ENCODE peak calls at places on chromosome 12, in five cellular contexts. One of them, this sample, is unnamed. For H3K9me3, the result is how much of the 10 kb centered on the place peaks cover.

GRCh38 chr12:52440821-52441319 is 6.7 kb upstream of the KRT75 start:
- DNase-seq in psoas muscle: no peak
- DNase-seq in heart left ventricle: no peak
- DNase-seq in upper lobe of right lung: no peak
- DNase-seq in neural progenitor cell: no peak
- DNase-seq in this sample: no peak

GRCh38 chr12:122836027-122836921 is 1.0 kb downstream of the HIP1R start:
- DNase-seq in psoas muscle: no peak
- DNase-seq in heart left ventricle: no peak
- DNase-seq in upper lobe of right lung: no peak
- DNase-seq in neural progenitor cell: peak
- DNase-seq in this sample: no peak

GRCh38 chr12:48969847-48970701 is 1.5 kb downstream of the WNT10B start:
- DNase-seq in psoas muscle: no peak
- DNase-seq in heart left ventricle: peak
- DNase-seq in upper lobe of right lung: no peak
- DNase-seq in neural progenitor cell: peak
- DNase-seq in this sample: peak

GRCh38 chr12:47015381-47015780 is 64.0 kb upstream of the PCED1B start:
- DNase-seq in psoas muscle: no peak
- DNase-seq in heart left ventricle: no peak
- DNase-seq in upper lobe of right lung: no peak
- DNase-seq in neural progenitor cell: no peak
- DNase-seq in this sample: no peak

GRCh38 chr12:66195242-66195641 is 6.2 kb downstream of the IRAK3 start:
- DNase-seq in psoas muscle: no peak
- DNase-seq in heart left ventricle: no peak
- DNase-seq in upper lobe of right lung: no peak
- DNase-seq in neural progenitor cell: no peak
- DNase-seq in this sample: no peak

GRCh38 chr12:69555461-69555860 is 29.8 kb upstream of the CCT2 start:
- DNase-seq in psoas muscle: no peak
- DNase-seq in heart left ventricle: no peak
- DNase-seq in upper lobe of right lung: no peak
- DNase-seq in neural progenitor cell: no peak
- DNase-seq in this sample: no peak

GRCh38 chr12:89661706-89662330 is 46.8 kb downstream of the ATP2B1 start:
- DNase-seq in psoas muscle: no peak
- DNase-seq in heart left ventricle: no peak
- DNase-seq in upper lobe of right lung: no peak
- DNase-seq in neural progenitor cell: no peak
- DNase-seq in this sample: no peak

GRCh38 chr12:83016226-83016835 is 329.6 kb downstream of the TMTC2 start:
- DNase-seq in psoas muscle: no peak
- DNase-seq in heart left ventricle: no peak
- DNase-seq in upper lobe of right lung: no peak
- DNase-seq in neural progenitor cell: no peak
- DNase-seq in this sample: no peak

GRCh38 chr12:64082866-64083268 is 139.2 kb downstream of the KICS2 start:
- DNase-seq in psoas muscle: no peak
- DNase-seq in heart left ventricle: peak
- DNase-seq in upper lobe of right lung: no peak
- DNase-seq in neural progenitor cell: no peak
- DNase-seq in this sample: no peak

GRCh38 chr12:64077922-64078321 is 144.2 kb downstream of the KICS2 start:
- DNase-seq in psoas muscle: no peak
- DNase-seq in heart left ventricle: no peak
- DNase-seq in upper lobe of right lung: no peak
- DNase-seq in neural progenitor cell: no peak
- DNase-seq in this sample: no peak

GRCh38 chr12:64083285-64084210 is 138.5 kb downstream of the KICS2 start:
- DNase-seq in psoas muscle: peak
- DNase-seq in heart left ventricle: peak
- DNase-seq in upper lobe of right lung: no peak
- DNase-seq in neural progenitor cell: no peak
- DNase-seq in this sample: peak

GRCh38 chr12:64080319-64081008 is 141.6 kb downstream of the KICS2 start:
- DNase-seq in psoas muscle: no peak
- DNase-seq in heart left ventricle: no peak
- DNase-seq in upper lobe of right lung: no peak
- DNase-seq in neural progenitor cell: no peak
- DNase-seq in this sample: no peak

GRCh38 chr12:64081020-64081419 is 141.1 kb downstream of the KICS2 start:
- DNase-seq in psoas muscle: no peak
- DNase-seq in heart left ventricle: no peak
- DNase-seq in upper lobe of right lung: no peak
- DNase-seq in neural progenitor cell: no peak
- DNase-seq in this sample: no peak
- H3K27ac ChIP-seq in psoas muscle: no peak
- H3K27ac ChIP-seq in heart left ventricle: peak
- H3K27ac ChIP-seq in upper lobe of right lung: peak
- H3K27ac ChIP-seq in neural progenitor cell: no peak
- H3K27ac ChIP-seq in this sample: no peak

GRCh38 chr12:25377475-25378179 is 126.9 kb upstream of the KRAS start:
- DNase-seq in psoas muscle: no peak
- DNase-seq in heart left ventricle: no peak
- DNase-seq in upper lobe of right lung: no peak
- DNase-seq in neural progenitor cell: no peak
- DNase-seq in this sample: no peak
- H3K4me3 ChIP-seq in psoas muscle: no peak
- H3K4me3 ChIP-seq in heart left ventricle: no peak
- H3K4me3 ChIP-seq in upper lobe of right lung: no peak
- H3K4me3 ChIP-seq in neural progenitor cell: no peak
- H3K4me3 ChIP-seq in this sample: no peak

GRCh38 chr12:133046698-133047097 is 9.4 kb downstream of the ZNF84 start:
- DNase-seq in psoas muscle: no peak
- DNase-seq in heart left ventricle: no peak
- DNase-seq in upper lobe of right lung: no peak
- DNase-seq in neural progenitor cell: no peak
- DNase-seq in this sample: no peak
- H3K9me3 ChIP-seq in psoas muscle: half or more
- H3K9me3 ChIP-seq in heart left ventricle: half or more
- H3K9me3 ChIP-seq in upper lobe of right lung: half or more
- H3K9me3 ChIP-seq in neural progenitor cell: half or more
- H3K9me3 ChIP-seq in this sample: under half

DNA sequence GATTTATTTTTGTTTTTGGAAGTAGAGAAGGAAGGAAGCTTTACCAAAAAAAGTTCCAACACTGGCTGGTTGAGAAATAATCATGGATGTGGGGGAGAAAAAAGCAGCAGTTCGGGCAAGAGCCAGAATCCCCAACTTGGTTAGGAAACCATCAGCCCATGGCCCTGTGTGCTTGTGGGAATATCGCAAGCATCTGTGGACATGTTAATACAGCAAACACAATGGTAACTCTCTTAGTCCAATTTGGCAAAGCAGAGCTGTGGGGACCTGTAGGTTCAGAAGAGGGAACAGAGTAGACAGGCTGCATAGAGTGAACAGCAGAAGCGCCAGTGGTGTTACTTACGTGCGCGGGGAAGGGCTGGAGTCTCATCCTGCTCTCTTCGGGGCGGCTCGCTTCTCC is 46.8 kb downstream of the TCHP start:
- DNase-seq in psoas muscle: no peak
- DNase-seq in heart left ventricle: no peak
- DNase-seq in upper lobe of right lung: no peak
- DNase-seq in neural progenitor cell: no peak
- DNase-seq in this sample: no peak
- H3K27ac ChIP-seq in psoas muscle: peak
- H3K27ac ChIP-seq in heart left ventricle: peak
- H3K27ac ChIP-seq in upper lobe of right lung: peak
- H3K27ac ChIP-seq in neural progenitor cell: peak
- H3K27ac ChIP-seq in this sample: peak

GRCh38 chr12:4168041-4168440 is 105.5 kb upstream of the CCND2 start:
- DNase-seq in psoas muscle: no peak
- DNase-seq in heart left ventricle: no peak
- DNase-seq in upper lobe of right lung: no peak
- DNase-seq in neural progenitor cell: peak
- DNase-seq in this sample: no peak

GRCh38 chr12:4160314-4161040 is 113.1 kb upstream of the CCND2 start:
- DNase-seq in psoas muscle: no peak
- DNase-seq in heart left ventricle: no peak
- DNase-seq in upper lobe of right lung: no peak
- DNase-seq in neural progenitor cell: no peak
- DNase-seq in this sample: no peak

GRCh38 chr12:4161718-4162117 is 111.8 kb upstream of the CCND2 start:
- DNase-seq in psoas muscle: no peak
- DNase-seq in heart left ventricle: no peak
- DNase-seq in upper lobe of right lung: no peak
- DNase-seq in neural progenitor cell: no peak
- DNase-seq in this sample: no peak

GRCh38 chr12:4169522-4169921 is 104.0 kb upstream of the CCND2 start:
- DNase-seq in psoas muscle: no peak
- DNase-seq in heart left ventricle: no peak
- DNase-seq in upper lobe of right lung: no peak
- DNase-seq in neural progenitor cell: no peak
- DNase-seq in this sample: no peak

GRCh38 chr12:4164591-4165558 is 108.7 kb upstream of the CCND2 start:
- DNase-seq in psoas muscle: peak
- DNase-seq in heart left ventricle: peak
- DNase-seq in upper lobe of right lung: peak
- DNase-seq in neural progenitor cell: peak
- DNase-seq in this sample: peak
- H3K4me3 ChIP-seq in psoas muscle: peak
- H3K4me3 ChIP-seq in heart left ventricle: peak
- H3K4me3 ChIP-seq in upper lobe of right lung: peak
- H3K4me3 ChIP-seq in neural progenitor cell: peak
- H3K4me3 ChIP-seq in this sample: peak

DNA sequence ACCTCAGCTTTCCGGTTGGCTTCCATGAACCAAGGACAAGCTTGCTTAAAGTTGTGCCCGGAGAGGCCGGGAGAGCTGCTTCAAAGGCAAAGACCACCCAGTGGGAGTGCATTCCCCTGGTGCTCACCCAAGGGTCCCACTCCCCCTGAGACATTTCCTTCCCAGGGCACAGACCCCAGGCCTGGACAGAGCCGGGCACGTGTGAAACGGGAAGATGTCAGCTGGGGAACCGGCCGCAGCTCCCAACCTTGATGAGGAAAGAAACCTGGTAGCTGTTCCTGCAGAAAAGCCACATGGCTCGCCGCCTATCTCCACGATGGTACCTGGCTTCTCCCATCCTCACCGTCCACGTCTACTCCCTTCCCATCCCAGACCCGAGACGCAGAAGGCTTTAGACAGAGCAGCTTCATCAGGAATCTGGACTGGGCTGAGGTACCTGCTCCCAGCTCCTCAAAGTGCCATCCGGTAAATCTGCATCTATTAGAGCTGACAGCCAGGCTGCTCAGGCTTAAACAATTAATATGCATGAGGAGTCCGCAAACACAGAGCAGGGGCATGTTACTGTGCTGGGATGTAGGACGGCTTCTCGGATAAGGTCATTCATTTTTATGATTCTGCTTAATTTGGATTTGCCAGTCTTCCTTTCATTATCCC is 53.2 kb downstream of the GALNT9 start:
- DNase-seq in psoas muscle: no peak
- DNase-seq in heart left ventricle: no peak
- DNase-seq in upper lobe of right lung: no peak
- DNase-seq in neural progenitor cell: no peak
- DNase-seq in this sample: no peak
- H3K9me3 ChIP-seq in psoas muscle: under half
- H3K9me3 ChIP-seq in heart left ventricle: under half
- H3K9me3 ChIP-seq in upper lobe of right lung: under half
- H3K9me3 ChIP-seq in neural progenitor cell: under half
- H3K9me3 ChIP-seq in this sample: under half

GRCh38 chr12:54933381-54933780 is 51.2 kb downstream of the TESPA1 start:
- DNase-seq in psoas muscle: no peak
- DNase-seq in heart left ventricle: no peak
- DNase-seq in upper lobe of right lung: no peak
- DNase-seq in neural progenitor cell: no peak
- DNase-seq in this sample: no peak

GRCh38 chr12:54935235-54935951 is 49.2 kb downstream of the TESPA1 start:
- DNase-seq in psoas muscle: no peak
- DNase-seq in heart left ventricle: no peak
- DNase-seq in upper lobe of right lung: no peak
- DNase-seq in neural progenitor cell: no peak
- DNase-seq in this sample: no peak

GRCh38 chr12:54932691-54933090 is 51.9 kb downstream of the TESPA1 start:
- DNase-seq in psoas muscle: no peak
- DNase-seq in heart left ventricle: no peak
- DNase-seq in upper lobe of right lung: no peak
- DNase-seq in neural progenitor cell: no peak
- DNase-seq in this sample: peak

GRCh38 chr12:54936736-54937135 is 47.8 kb downstream of the TESPA1 start:
- DNase-seq in psoas muscle: no peak
- DNase-seq in heart left ventricle: no peak
- DNase-seq in upper lobe of right lung: no peak
- DNase-seq in neural progenitor cell: no peak
- DNase-seq in this sample: no peak

DNA sequence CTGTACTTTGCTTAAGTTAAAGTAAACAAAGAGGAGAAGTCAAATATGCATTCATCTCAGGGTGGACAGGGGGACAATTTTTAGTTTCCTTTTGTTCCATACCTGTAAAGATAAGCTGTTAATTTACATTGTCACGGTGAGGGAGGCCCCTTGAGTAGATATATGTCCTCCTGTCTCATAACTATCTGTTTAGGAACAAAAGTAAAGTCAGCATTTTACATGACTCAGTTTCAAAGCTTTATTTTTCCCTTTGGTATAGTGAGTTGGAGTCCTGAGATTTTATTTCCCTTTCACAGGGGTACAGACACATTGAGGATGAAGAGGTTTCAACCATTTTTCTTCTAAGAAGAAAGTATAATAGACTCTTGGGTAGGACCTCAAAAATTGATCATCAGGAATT is 50.1 kb downstream of the TESPA1 start:
- DNase-seq in psoas muscle: no peak
- DNase-seq in heart left ventricle: no peak
- DNase-seq in upper lobe of right lung: no peak
- DNase-seq in neural progenitor cell: no peak
- DNase-seq in this sample: no peak
- H3K27ac ChIP-seq in psoas muscle: no peak
- H3K27ac ChIP-seq in heart left ventricle: no peak
- H3K27ac ChIP-seq in upper lobe of right lung: no peak
- H3K27ac ChIP-seq in neural progenitor cell: no peak
- H3K27ac ChIP-seq in this sample: no peak

GRCh38 chr12:15716566-15716965 is 72.6 kb downstream of the EPS8 start:
- DNase-seq in psoas muscle: no peak
- DNase-seq in heart left ventricle: no peak
- DNase-seq in upper lobe of right lung: no peak
- DNase-seq in neural progenitor cell: no peak
- DNase-seq in this sample: no peak
- H3K4me3 ChIP-seq in psoas muscle: no peak
- H3K4me3 ChIP-seq in heart left ventricle: no peak
- H3K4me3 ChIP-seq in upper lobe of right lung: no peak
- H3K4me3 ChIP-seq in neural progenitor cell: no peak
- H3K4me3 ChIP-seq in this sample: no peak

DNA sequence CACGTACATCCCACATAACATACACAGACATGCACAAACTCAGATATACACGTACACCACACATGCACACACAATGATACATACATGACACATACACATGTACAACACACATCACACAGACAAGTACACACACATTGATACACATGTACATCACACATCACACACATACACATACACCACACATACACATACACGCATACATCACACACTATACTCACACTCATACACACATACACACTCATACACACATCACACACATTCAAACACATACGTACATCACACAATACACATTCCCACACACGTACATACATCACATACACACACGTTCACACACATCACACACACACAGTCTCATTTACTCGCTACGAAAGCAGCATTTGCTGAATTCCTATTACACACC is 4.5 kb downstream of the ZNF605 start:
- DNase-seq in psoas muscle: no peak
- DNase-seq in heart left ventricle: no peak
- DNase-seq in upper lobe of right lung: no peak
- DNase-seq in neural progenitor cell: no peak
- DNase-seq in this sample: no peak
- H3K9me3 ChIP-seq in psoas muscle: half or more
- H3K9me3 ChIP-seq in heart left ventricle: under half
- H3K9me3 ChIP-seq in upper lobe of right lung: under half
- H3K9me3 ChIP-seq in neural progenitor cell: under half
- H3K9me3 ChIP-seq in this sample: under half